ENCODE peak calls at places on chromosome 22, in ten cellular contexts. Y, W, J, A, Z, X, B, M, O and L are unnamed samples.

GRCh38 chr22:35892192-35892591 is 136.4 kb downstream of the RBFOX2 start:
- DNase-seq in Y (no peak), W (no peak), J (no peak), A (no peak), Z (peak; percentile 75), X (no peak), B (no peak), M (no peak), O (peak; percentile 78), L (no peak)

GRCh38 chr22:37496651-37497599 is 10.7 kb upstream of the MFNG start:
- DNase-seq in Y (no peak), W (peak; percentile 34), J (no peak), A (peak; percentile 77), Z (peak; percentile 93), X (no peak), B (no peak), M (no peak), O (peak; percentile 89), L (no peak)

GRCh38 chr22:23245045-23245798 is 64.9 kb downstream of the BCR start:
- DNase-seq in Y (no peak), W (no peak), J (no peak), A (no peak), Z (peak; percentile 55), X (no peak), B (no peak), M (no peak), O (no peak), L (no peak)

GRCh38 chr22:17375914-17376614 is 6.8 kb downstream of the CECR2 start:
- DNase-seq in Y (no peak), W (no peak), J (no peak), A (no peak), Z (no peak), X (no peak), B (no peak), M (no peak), O (no peak), L (no peak)

GRCh38 chr22:19709063-19709769 is 5.1 kb upstream of the SEPTIN5 start:
- DNase-seq in Y (no peak), W (peak; percentile 8), J (no peak), A (peak; percentile 50), Z (no peak), X (peak; percentile 71), B (peak; percentile 75), M (peak; percentile 28), O (no peak), L (no peak)

GRCh38 chr22:24289781-24290181 is 19.1 kb downstream of the SPECC1L start:
- DNase-seq in Y (no peak), W (no peak), J (no peak), A (no peak), Z (no peak), X (no peak), B (no peak), M (no peak), O (peak; percentile 9), L (no peak)

GRCh38 chr22:50262460-50262911 is 1.0 kb upstream of the MAPK12 start:
- DNase-seq in Y (no peak), W (no peak), J (no peak), A (no peak), Z (no peak), X (no peak), B (no peak), M (no peak), O (no peak), L (no peak)

GRCh38 chr22:22751043-22751603 is 106.7 kb downstream of the GGTLC2 start:
- DNase-seq in Y (no peak), W (no peak), J (no peak), A (no peak), Z (no peak), X (no peak), B (no peak), M (no peak), O (no peak), L (no peak)

DNA sequence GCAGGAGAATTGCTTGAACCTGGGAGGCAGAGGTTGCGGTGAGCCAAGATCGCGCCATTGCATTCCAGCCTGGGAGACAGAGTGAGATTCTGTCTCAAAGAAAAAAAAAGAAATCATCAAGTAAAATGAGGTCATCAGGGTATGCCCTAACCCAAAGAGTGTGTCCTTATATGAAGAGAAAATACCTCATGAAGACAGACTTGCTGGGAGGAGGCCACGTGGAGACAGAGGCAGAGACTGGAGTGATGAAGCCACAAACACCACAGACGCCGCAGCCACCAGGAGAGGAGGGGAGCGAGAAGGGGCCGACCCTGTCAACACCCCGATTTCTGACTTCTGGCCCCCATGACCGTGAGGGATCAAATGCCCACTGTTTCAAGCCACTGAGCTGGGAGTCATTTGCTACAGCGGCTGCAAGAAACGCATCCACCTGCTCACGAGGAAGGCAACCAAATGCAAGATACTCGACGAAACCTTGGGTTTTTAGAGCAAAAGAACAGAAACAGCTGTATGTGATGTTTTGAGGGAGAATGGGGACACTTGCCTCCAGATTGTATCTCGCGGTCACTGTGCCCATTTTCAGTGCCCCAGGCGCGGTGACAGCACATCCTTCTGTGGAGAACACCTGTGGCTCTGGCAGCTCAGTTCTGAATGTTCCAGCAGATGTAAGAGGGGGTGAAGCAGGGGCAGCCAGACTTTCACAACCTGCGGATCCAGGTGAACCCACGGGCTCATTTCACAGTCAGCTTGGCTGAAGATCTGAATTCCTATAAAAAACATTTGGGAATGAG is 1317.2 kb downstream of the TBC1D22A start:
- DNase-seq in Y (no peak), W (no peak), J (no peak), A (no peak), Z (no peak), X (no peak), B (no peak), M (no peak), O (no peak), L (no peak)
- TF ChIP-seq CTCF in Y (no peak), W (no peak), J (no peak), A (no peak), Z (no peak), X (no peak), B (no peak), M (no peak), O (no peak), L (no peak)

GRCh38 chr22:40594924-40595323 is 41.6 kb downstream of the MRTFA start:
- DNase-seq in Y (no peak), W (no peak), J (no peak), A (no peak), Z (peak; percentile 32), X (no peak), B (no peak), M (no peak), O (peak; percentile 29), L (no peak)

GRCh38 chr22:40595497-40596234 is 40.9 kb downstream of the MRTFA start:
- DNase-seq in Y (no peak), W (no peak), J (no peak), A (no peak), Z (no peak), X (no peak), B (no peak), M (no peak), O (peak; percentile 42), L (no peak)

GRCh38 chr22:40594346-40594745 is 42.2 kb downstream of the MRTFA start:
- DNase-seq in Y (no peak), W (no peak), J (no peak), A (no peak), Z (no peak), X (no peak), B (no peak), M (no peak), O (no peak), L (no peak)

GRCh38 chr22:40592352-40593113 is 44.0 kb downstream of the MRTFA start:
- DNase-seq in Y (no peak), W (no peak), J (no peak), A (no peak), Z (no peak), X (no peak), B (no peak), M (no peak), O (no peak), L (no peak)

GRCh38 chr22:40593460-40594273 is 42.9 kb downstream of the MRTFA start:
- DNase-seq in Y (no peak), W (no peak), J (no peak), A (no peak), Z (no peak), X (no peak), B (no peak), M (no peak), O (no peak), L (no peak)
- TF ChIP-seq CTCF in Y (no peak), W (no peak), J (no peak), A (no peak), Z (no peak), X (no peak), B (no peak), M (no peak), O (no peak), L (no peak)

GRCh38 chr22:21661991-21662390 is 3.8 kb upstream of the PPIL2 start:
- DNase-seq in Y (no peak), W (no peak), J (no peak), A (no peak), Z (no peak), X (no peak), B (no peak), M (no peak), O (no peak), L (no peak)

GRCh38 chr22:21660904-21661303 is 4.9 kb upstream of the PPIL2 start:
- DNase-seq in Y (no peak), W (no peak), J (no peak), A (no peak), Z (no peak), X (no peak), B (no peak), M (no peak), O (no peak), L (no peak)

GRCh38 chr22:21657361-21658118 is 8.3 kb upstream of the PPIL2 start:
- DNase-seq in Y (peak; percentile 90), W (peak; percentile 80), J (peak; percentile 64), A (peak; percentile 91), Z (peak; percentile 8), X (peak; percentile 91), B (no peak), M (peak; percentile 84), O (peak; percentile 18), L (no peak)

GRCh38 chr22:21657020-21657360 is 8.8 kb upstream of the PPIL2 start:
- DNase-seq in Y (no peak), W (no peak), J (no peak), A (no peak), Z (no peak), X (no peak), B (no peak), M (no peak), O (no peak), L (no peak)

DNA sequence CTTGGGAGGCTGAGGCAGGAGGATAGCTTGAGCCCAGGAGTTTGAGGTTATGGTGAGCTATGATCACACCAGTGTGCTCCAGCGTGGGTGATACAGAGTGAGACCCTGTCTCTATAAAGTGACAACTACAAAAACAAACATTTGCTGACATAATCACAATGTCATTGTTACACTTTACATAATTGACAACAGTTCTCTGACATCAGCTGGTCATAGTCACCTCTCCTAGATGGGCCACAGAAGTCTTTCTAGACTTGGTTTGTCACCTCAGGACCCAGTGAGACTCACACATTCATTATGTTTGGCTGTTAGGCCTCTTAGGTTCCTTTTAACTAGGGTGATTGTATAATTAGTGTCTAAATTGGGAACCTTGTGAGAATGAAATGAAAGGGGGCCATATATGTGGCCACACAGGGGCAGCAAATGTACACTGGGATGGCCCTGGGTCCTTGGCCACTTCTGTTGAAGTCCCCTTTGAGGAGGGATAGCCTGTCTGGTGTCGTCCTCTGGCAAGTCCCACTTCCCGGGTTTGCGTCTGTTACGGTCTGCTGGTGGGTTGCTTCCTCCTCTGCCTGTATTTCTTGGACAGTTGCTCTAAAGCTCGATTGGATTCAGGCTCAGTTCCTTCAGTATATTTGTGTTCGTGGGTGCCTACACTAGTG is 5.8 kb upstream of the PPIL2 start:
- DNase-seq in Y (no peak), W (no peak), J (no peak), A (no peak), Z (no peak), X (no peak), B (no peak), M (no peak), O (no peak), L (no peak)
- TF ChIP-seq CTCF in Y (no peak), W (no peak), J (no peak), A (no peak), Z (no peak), X (no peak), B (no peak), M (no peak), O (no peak), L (no peak)

GRCh38 chr22:31162015-31162765 is 2.2 kb downstream of the RNF185 start:
- DNase-seq in Y (peak; percentile 41), W (no peak), J (no peak), A (no peak), Z (no peak), X (no peak), B (no peak), M (no peak), O (no peak), L (no peak)
- TF ChIP-seq CTCF in Y (peak; percentile 11), W (no peak), J (no peak), A (peak; percentile 38), Z (no peak), X (no peak), B (peak; percentile 8), M (no peak), O (peak; percentile 12), L (no peak)